ENCODE peak calls at places on chromosomes 4 and X, in seven cellular contexts. O is aorta, I is tibial nerve, Y is uterus, E is SJSA1, B is mesenchymal stem cell, W is A673. V is an unnamed sample. For H3K36me3, the result is how much of the 10 kb centered on the place peaks cover.

GRCh38 chr4:94168321-94168720 is 39.3 kb upstream of the SMARCAD1 start:
- DNase-seq in Y (no peak), O (no peak), E (no peak), W (no peak), I (no peak), B (no peak), V (no peak)

GRCh38 chr4:176925962-176926361 is 133.2 kb upstream of the VEGFC start:
- DNase-seq in W (no peak), E (no peak), I (no peak), Y (no peak), B (no peak), O (no peak), V (no peak)

GRCh38 chrX:121160987-121161386 is 113.6 kb downstream of the GLUD2 start:
- DNase-seq in I (no peak), E (no peak), B (no peak), O (no peak), W (peak), Y (no peak), V (no peak)

GRCh38 chrX:41542151-41542935 is 95.2 kb downstream of the NYX start:
- DNase-seq in E (no peak), I (no peak), B (no peak), W (no peak), O (no peak), Y (no peak), V (no peak)

GRCh38 chrX:68249401-68249831 is 183.9 kb downstream of the OPHN1 start:
- DNase-seq in I (peak), W (no peak), E (no peak), B (no peak), Y (peak), O (no peak), V (no peak)

GRCh38 chrX:20438871-20439526 is 172.3 kb upstream of the RPS6KA3 start:
- DNase-seq in Y (no peak), E (no peak), W (no peak), B (no peak), I (no peak), O (no peak), V (no peak)

GRCh38 chr4:86741841-86742240 is 107.3 kb downstream of the SLC10A6 start:
- DNase-seq in O (no peak), Y (no peak), W (no peak), E (no peak), I (no peak), B (no peak), V (no peak)

GRCh38 chr4:44927361-44928061 is 201.2 kb upstream of the GNPDA2 start:
- DNase-seq in Y (no peak), O (no peak), I (no peak), W (peak), E (no peak), B (peak), V (no peak)

GRCh38 chr4:41009411-41009810 is 204.9 kb downstream of the APBB2 start:
- DNase-seq in W (no peak), E (no peak), I (no peak), Y (no peak), O (no peak), B (peak), V (no peak)

GRCh38 chr4:126807132-126807531 is 825.6 kb upstream of the INTU start:
- DNase-seq in W (no peak), I (no peak), Y (no peak), O (no peak), B (peak), E (no peak), V (no peak)

GRCh38 chr4:58359590-58359989 is 1249.4 kb upstream of the IGFBP7 start:
- DNase-seq in B (no peak), Y (no peak), I (no peak), O (no peak), W (no peak), E (no peak), V (no peak)

GRCh38 chr4:66178901-66179300 is 508.6 kb upstream of the EPHA5 start:
- DNase-seq in Y (no peak), B (peak), O (no peak), W (peak), I (no peak), E (peak), V (no peak)

GRCh38 chrX:87370865-87371264 is 146.7 kb upstream of the KLHL4 start:
- DNase-seq in I (no peak), Y (no peak), B (no peak), W (no peak), E (no peak), O (no peak), V (peak)

GRCh38 chr4:99649208-99649607 is 8.4 kb downstream of the C4orf54 start:
- DNase-seq in O (no peak), E (no peak), I (no peak), B (no peak), Y (no peak), W (no peak), V (no peak)

GRCh38 chrX:114717921-114718320 is 134.0 kb downstream of the HTR2C start:
- DNase-seq in Y (no peak), O (no peak), I (no peak), W (peak), E (no peak), B (no peak), V (no peak)

GRCh38 chr4:1799364-1799996 is 6.4 kb downstream of the FGFR3 start:
- DNase-seq in Y (no peak), E (no peak), B (no peak), W (no peak), O (no peak), I (no peak), V (no peak)
- H3K36me3 ChIP-seq in Y (under half), E (under half), B (under half), W (under half), O (under half), I (under half), V (under half)

DNA sequence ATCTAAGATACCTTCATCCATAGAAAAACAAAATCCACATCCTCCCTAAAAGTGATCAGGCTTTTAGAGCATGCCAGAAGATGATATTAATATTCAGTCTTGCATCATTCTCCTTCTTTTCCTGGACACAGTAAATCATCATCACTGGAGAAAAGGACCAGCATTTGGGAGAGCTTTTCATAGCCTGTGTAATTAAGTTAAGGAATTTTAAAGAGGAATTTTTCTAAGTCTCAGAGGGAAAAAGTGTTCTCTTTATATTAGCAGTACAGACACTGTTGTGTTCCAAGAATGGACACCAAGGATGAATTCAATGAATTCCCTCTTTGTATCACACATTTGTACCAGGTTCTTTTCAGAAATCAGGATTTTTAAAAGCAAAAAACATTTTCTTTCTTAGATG is 665 bp downstream of the SCRG1 start:
- DNase-seq in E (no peak), Y (no peak), W (no peak), B (no peak), O (no peak), I (no peak), V (no peak)
- H3K4me3 ChIP-seq in E (no peak), Y (no peak), W (no peak), B (no peak), O (peak), I (no peak), V (no peak)

GRCh38 chrX:79154612-79155358 is 10.3 kb downstream of the GPR174 start:
- DNase-seq in O (no peak), W (no peak), I (no peak), Y (no peak), E (no peak), B (no peak), V (no peak)
- H3K27ac ChIP-seq in O (no peak), W (peak), I (no peak), Y (no peak), E (no peak), B (no peak), V (no peak)

DNA sequence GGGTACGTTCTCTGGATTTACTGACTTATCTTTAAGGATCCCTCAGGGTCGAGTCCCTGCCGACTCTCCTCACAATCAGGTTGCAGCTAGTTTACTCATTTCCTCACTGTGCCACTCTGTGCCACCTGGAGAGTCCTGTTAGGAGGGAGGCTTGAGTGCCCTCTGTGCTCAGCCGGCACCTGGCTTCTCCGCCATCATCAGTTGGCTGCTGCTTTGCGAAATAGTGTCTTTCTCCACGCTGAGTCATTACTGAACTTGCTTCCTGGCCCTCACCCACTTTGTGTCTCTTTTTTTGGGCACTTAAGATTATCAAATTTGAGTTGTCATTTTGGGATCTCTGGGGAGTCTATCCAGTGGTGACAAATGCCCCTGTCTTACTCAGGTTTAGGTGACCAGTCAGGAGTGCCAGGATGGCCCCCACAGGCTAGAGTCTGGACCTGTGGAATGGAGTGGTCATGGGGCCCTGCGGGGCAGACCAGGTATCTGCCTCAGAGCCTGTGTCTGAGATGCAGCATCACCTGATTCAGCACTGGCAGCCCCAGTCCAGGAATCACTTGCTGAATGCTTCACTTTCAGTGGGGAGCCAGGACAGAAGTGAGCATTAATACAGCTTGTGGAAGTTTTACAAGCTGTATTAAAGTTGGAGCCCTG is 37.7 kb downstream of the JADE1 start:
- DNase-seq in O (no peak), W (no peak), Y (no peak), B (no peak), I (no peak), E (no peak), V (no peak)
- H3K36me3 ChIP-seq in O (under half), W (half or more), Y (under half), B (half or more), I (under half), E (half or more), V (under half)

GRCh38 chr4:62709618-62710252 is 1509.6 kb downstream of the ADGRL3 start:
- DNase-seq in Y (no peak), I (no peak), B (peak), E (no peak), W (peak), O (no peak), V (no peak)
- H3K4me3 ChIP-seq in Y (no peak), I (no peak), B (no peak), E (no peak), W (no peak), O (peak), V (no peak)

GRCh38 chr4:1075809-1076524 is 37.4 kb downstream of the RNF212 start:
- DNase-seq in O (no peak), W (no peak), I (no peak), E (no peak), Y (no peak), B (no peak), V (no peak)
- H3K27ac ChIP-seq in O (no peak), W (no peak), I (no peak), E (no peak), Y (no peak), B (no peak), V (no peak)

DNA sequence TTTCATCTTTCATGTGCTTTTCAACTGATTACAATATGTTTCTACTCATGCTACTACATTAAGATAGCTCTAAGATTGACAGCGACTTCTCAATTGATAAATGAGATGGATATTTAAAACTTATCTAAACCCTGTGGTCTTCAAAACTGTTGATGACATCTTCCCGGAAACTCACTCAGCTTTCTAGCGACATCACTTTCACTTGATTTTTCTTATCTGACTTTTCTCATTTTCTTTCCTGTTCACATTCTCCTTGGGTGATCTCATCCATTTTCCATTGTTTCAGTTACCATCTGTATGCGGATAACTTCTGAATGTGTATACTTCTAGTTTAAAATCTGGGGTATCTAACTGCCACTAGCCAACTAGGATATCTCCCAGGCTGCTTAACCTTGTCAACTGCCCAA is 3.1 kb downstream of the POLR2B start:
- DNase-seq in Y (no peak), I (no peak), B (peak), W (no peak), O (no peak), E (no peak), V (no peak)
- H3K36me3 ChIP-seq in Y (under half), I (under half), B (under half), W (under half), O (under half), E (under half), V (under half)

GRCh38 chr4:2363951-2364653 is 54.3 kb downstream of the ZFYVE28 start:
- DNase-seq in B (no peak), W (peak), Y (no peak), O (no peak), I (no peak), E (no peak), V (no peak)
- H3K4me3 ChIP-seq in B (no peak), W (peak), Y (peak), O (peak), I (peak), E (no peak), V (peak)

V was measured in pancreas.